ENCODE peak calls at places on chromosomes 3 and 15, in nine cellular contexts. X is A673; C is effector memory CD4-positive, alpha-beta T cell; L is GM23338; E is CD8-positive, alpha-beta memory T cell; Q is neuronal stem cell; B is uterus; K is sigmoid colon; V is heart right ventricle. I is an unnamed sample.
A peak's percentile ranks its signal among the peaks of the same experiment; 100 is the strongest.

GRCh38 chr3:138862531-138862923 is 27.8 kb upstream of the PIK3CB start:
- DNase-seq in L (peak; percentile 81), B (no peak), E (no peak), V (no peak), C (no peak), K (no peak), Q (no peak), X (peak; percentile 37), I (peak; percentile 5)

GRCh38 chr15:63623231-63623969 is 26.2 kb downstream of the FBXL22 start:
- DNase-seq in K (no peak), C (no peak), V (no peak), Q (no peak), X (no peak), E (no peak), L (no peak), B (no peak), I (no peak)

GRCh38 chr3:50502584-50503423 is 630 bp downstream of the CACNA2D2 start:
- DNase-seq in V (no peak), L (peak; percentile 70), Q (peak; percentile 43), X (no peak), K (no peak), B (no peak), E (peak; percentile 50), C (no peak), I (no peak)

GRCh38 chr3:28139288-28139687 is 102.1 kb upstream of the CMC1 start:
- DNase-seq in Q (no peak), E (no peak), B (peak; percentile 13), C (no peak), V (no peak), K (no peak), L (no peak), X (no peak), I (no peak)

GRCh38 chr3:179768080-179768479 is 115.2 kb downstream of the USP13 start:
- DNase-seq in Q (peak; percentile 37), V (no peak), L (peak; percentile 82), C (no peak), B (no peak), K (no peak), X (peak; percentile 94), E (no peak), I (no peak)

GRCh38 chr3:99783009-99783573 is 34.6 kb upstream of the CMSS1 start:
- DNase-seq in X (no peak), E (no peak), Q (no peak), C (no peak), K (no peak), V (no peak), L (no peak), B (no peak), I (no peak)

GRCh38 chr3:59839810-59840515 is 790.1 kb upstream of the CFAP20DC start:
- DNase-seq in C (no peak), B (no peak), X (no peak), E (no peak), K (no peak), V (no peak), L (no peak), Q (no peak), I (peak; percentile 23)

GRCh38 chr15:70248116-70249025 is 150.7 kb upstream of the TLE3 start:
- DNase-seq in B (no peak), Q (no peak), K (peak; percentile 49), V (no peak), C (no peak), E (no peak), X (peak; percentile 70), L (peak; percentile 76), I (no peak)

GRCh38 chr15:48279608-48280007 is 51.6 kb upstream of the DUT start:
- DNase-seq in V (no peak), X (no peak), B (no peak), E (no peak), C (no peak), Q (no peak), L (no peak), K (no peak), I (no peak)

GRCh38 chr3:172582712-172583111 is 59.5 kb upstream of the TNFSF10 start:
- DNase-seq in K (no peak), C (no peak), X (no peak), Q (no peak), V (no peak), E (no peak), L (no peak), B (no peak), I (no peak)

GRCh38 chr3:98901032-98901464 is 447 bp downstream of the DCBLD2 start:
- DNase-seq in K (peak; percentile 80), Q (peak; percentile 69), L (peak; percentile 80), E (peak; percentile 49), X (peak; percentile 42), V (peak; percentile 50), B (peak; percentile 49), C (no peak), I (peak; percentile 48)

GRCh38 chr3:77038928-77039605 is 832 bp upstream of the ROBO2 start:
- DNase-seq in V (no peak), K (no peak), B (no peak), X (peak; percentile 61), C (no peak), Q (peak; percentile 63), L (peak; percentile 52), E (no peak), I (no peak)

DNA sequence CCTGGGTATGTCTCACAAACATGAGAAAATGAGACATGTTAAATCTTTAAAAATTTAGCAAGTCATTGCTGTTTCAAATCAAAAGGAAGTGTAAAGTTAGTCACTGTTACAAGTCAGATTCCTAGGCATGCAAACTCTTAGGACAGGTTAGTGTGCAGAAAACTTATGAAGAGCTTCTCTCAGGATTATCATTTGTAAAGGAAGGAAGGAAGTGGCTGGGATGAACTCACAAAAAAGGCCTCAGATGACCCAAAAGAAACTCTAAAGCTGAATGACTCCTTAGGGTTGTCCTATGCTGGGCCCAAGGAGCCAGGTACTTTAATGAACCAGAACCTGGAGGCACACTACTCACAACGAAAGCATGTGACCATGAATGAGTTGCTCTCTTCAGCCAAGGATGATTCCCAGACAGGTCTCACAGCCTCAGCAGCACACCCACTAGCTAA is 25.0 kb downstream of the MSL2 start:
- DNase-seq in L (no peak), B (no peak), V (no peak), K (no peak), E (no peak), C (no peak), X (no peak), Q (no peak), I (no peak)
- H3K4me1 ChIP-seq in L (peaks cover 11% of the 10 kb centered on the region), B (no peaks in the 10 kb centered on the region), V (no peaks in the 10 kb centered on the region), K (no peaks in the 10 kb centered on the region), E (peaks cover 71% of the 10 kb centered on the region), C (peaks cover 26% of the 10 kb centered on the region), X (peaks cover 59% of the 10 kb centered on the region), Q (no peaks in the 10 kb centered on the region), I (peaks cover 11% of the 10 kb centered on the region)

DNA sequence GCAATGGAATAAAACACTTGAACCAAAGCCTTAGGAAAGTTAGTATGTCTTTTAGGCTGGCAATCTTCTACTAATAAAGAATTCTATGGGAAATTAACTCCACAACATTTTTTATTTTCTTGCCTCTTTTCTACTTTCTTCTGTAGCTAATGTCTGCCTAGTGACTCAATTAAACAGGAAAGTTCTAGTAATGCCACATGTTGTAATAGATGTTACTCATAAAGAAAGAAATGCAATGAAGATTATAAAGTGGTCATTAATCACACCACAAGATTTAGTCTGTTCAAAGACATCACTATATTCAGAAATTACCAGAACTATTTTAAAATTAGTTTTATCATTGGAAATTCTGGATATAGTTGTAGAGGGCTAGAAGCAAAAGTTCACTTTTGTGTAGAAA is 329.7 kb downstream of the SI start:
- DNase-seq in K (no peak), B (no peak), L (no peak), C (no peak), Q (no peak), V (no peak), E (no peak), X (no peak), I (no peak)
- H3K4me1 ChIP-seq in K (no peaks in the 10 kb centered on the region), B (no peaks in the 10 kb centered on the region), L (no peaks in the 10 kb centered on the region), C (no peaks in the 10 kb centered on the region), Q (no peaks in the 10 kb centered on the region), V (no peaks in the 10 kb centered on the region), E (no peaks in the 10 kb centered on the region), X (no peaks in the 10 kb centered on the region), I (no peaks in the 10 kb centered on the region)

GRCh38 chr15:65856821-65857455 is 12.4 kb upstream of the RAB11A start:
- DNase-seq in E (peak; percentile 88), K (peak; percentile 80), Q (peak; percentile 57), B (peak; percentile 57), L (peak; percentile 89), V (peak; percentile 61), C (peak; percentile 54), X (peak; percentile 76), I (peak; percentile 85)
- H3K4me1 ChIP-seq in E (peaks cover 5% of the 10 kb centered on the region), K (no peaks in the 10 kb centered on the region), Q (no peaks in the 10 kb centered on the region), B (no peaks in the 10 kb centered on the region), L (peaks cover 5% of the 10 kb centered on the region), V (no peaks in the 10 kb centered on the region), C (no peaks in the 10 kb centered on the region), X (no peaks in the 10 kb centered on the region), I (no peaks in the 10 kb centered on the region)

DNA sequence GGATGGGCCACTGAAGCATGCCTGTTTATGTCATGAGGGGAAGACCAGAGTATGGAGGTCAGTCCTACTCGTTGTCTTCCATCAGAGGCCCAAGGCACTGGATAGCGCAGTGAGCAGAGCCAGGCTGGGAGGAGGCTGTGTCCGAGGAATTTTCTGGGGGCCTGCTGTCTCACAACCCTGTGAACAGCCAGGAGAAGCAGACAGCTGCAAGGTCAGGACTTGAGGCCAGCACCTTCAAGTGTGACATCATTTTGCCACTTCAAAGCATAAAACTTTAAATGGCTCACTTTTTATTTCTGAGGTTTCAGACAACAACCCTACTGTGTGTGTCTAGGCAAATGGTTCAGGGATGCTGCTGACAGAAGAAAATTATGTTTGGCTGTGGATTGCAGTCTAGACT is 47.2 kb downstream of the TMED3 start:
- DNase-seq in B (no peak), X (no peak), C (no peak), E (no peak), L (no peak), K (no peak), Q (no peak), V (no peak), I (no peak)
- H3K4me1 ChIP-seq in B (no peaks in the 10 kb centered on the region), X (no peaks in the 10 kb centered on the region), C (no peaks in the 10 kb centered on the region), E (no peaks in the 10 kb centered on the region), L (no peaks in the 10 kb centered on the region), K (no peaks in the 10 kb centered on the region), Q (no peaks in the 10 kb centered on the region), V (no peaks in the 10 kb centered on the region), I (no peaks in the 10 kb centered on the region)

GRCh38 chr3:105865867-105866350 is 2.9 kb downstream of the CBLB start:
- DNase-seq in V (no peak), X (no peak), Q (no peak), K (no peak), E (no peak), C (no peak), B (no peak), L (no peak), I (no peak)
- H3K4me1 ChIP-seq in V (no peaks in the 10 kb centered on the region), X (peaks cover 34% of the 10 kb centered on the region), Q (peaks cover 2% of the 10 kb centered on the region), K (no peaks in the 10 kb centered on the region), E (peaks cover 64% of the 10 kb centered on the region), C (peaks cover 32% of the 10 kb centered on the region), B (no peaks in the 10 kb centered on the region), L (peaks cover 20% of the 10 kb centered on the region), I (peaks cover 71% of the 10 kb centered on the region)